ENCODE peak calls at places on chromosomes 12 and 14, in eight cellular contexts. K, D, O, F, L, R, Z and H are unnamed samples.

GRCh38 chr12:105736498-105736897 is 402.3 kb downstream of the NUAK1 start:
- DNase-seq in F (no peak), L (no peak), K (no peak), O (no peak), D (no peak), Z (no peak), R (no peak), H (no peak)

GRCh38 chr14:21068521-21069387 is 1.4 kb upstream of the ARHGEF40 start:
- DNase-seq in L (peak; percentile 62), K (no peak), O (peak; percentile 36), R (peak; percentile 67), D (peak; percentile 52), F (peak; percentile 84), Z (peak; percentile 67), H (peak; percentile 88)

GRCh38 chr12:54750-55535 is 11.6 kb upstream of the IQSEC3 start:
- DNase-seq in O (no peak), Z (no peak), R (no peak), L (peak; percentile 23), F (no peak), D (no peak), K (no peak), H (peak; percentile 43)

GRCh38 chr14:59583755-59584154 is 7.1 kb upstream of the CCDC175 start:
- DNase-seq in F (no peak), K (no peak), L (no peak), O (no peak), Z (no peak), D (no peak), R (no peak), H (peak; percentile 24)

GRCh38 chr14:85223667-85224066 is 306.3 kb upstream of the FLRT2 start:
- DNase-seq in K (no peak), D (no peak), O (no peak), R (no peak), Z (no peak), L (no peak), F (no peak), H (peak; percentile 15)

GRCh38 chr14:94998702-94999101 is 158.6 kb downstream of the DICER1 start:
- DNase-seq in R (no peak), Z (no peak), F (no peak), K (no peak), D (no peak), L (no peak), O (no peak), H (peak; percentile 65)

GRCh38 chr12:116194935-116195431 is 82.5 kb downstream of the MED13L start:
- DNase-seq in R (no peak), F (no peak), Z (no peak), O (no peak), D (no peak), K (peak; percentile 79), L (no peak), H (no peak)

GRCh38 chr12:128408669-128409068 is 141.7 kb downstream of the TMEM132C start:
- DNase-seq in O (no peak), L (no peak), F (no peak), K (no peak), D (no peak), Z (no peak), R (no peak), H (no peak)

GRCh38 chr14:56979961-56980360 is 169.7 kb upstream of the OTX2 start:
- DNase-seq in D (no peak), Z (no peak), K (no peak), R (no peak), L (no peak), F (no peak), O (no peak), H (no peak)

GRCh38 chr12:49959570-49960473 is 1.9 kb upstream of the AQP5 start:
- DNase-seq in K (no peak), Z (no peak), F (no peak), L (no peak), R (no peak), D (peak; percentile 88), O (peak; percentile 50), H (peak; percentile 94)

GRCh38 chr14:59126714-59127436 is 61.6 kb upstream of the DAAM1 start:
- DNase-seq in O (peak; percentile 61), F (peak; percentile 61), Z (peak; percentile 64), R (no peak), K (no peak), D (peak; percentile 64), L (peak; percentile 51), H (peak; percentile 76)

GRCh38 chr14:80926706-80927384 is 14.7 kb downstream of the CEP128 start:
- DNase-seq in K (no peak), L (no peak), D (no peak), Z (no peak), R (no peak), F (no peak), O (no peak), H (no peak)

GRCh38 chr12:77299910-77300772 is 234.8 kb upstream of the E2F7 start:
- DNase-seq in L (no peak), Z (no peak), R (no peak), O (no peak), D (peak; percentile 45), F (no peak), K (no peak), H (no peak)

DNA sequence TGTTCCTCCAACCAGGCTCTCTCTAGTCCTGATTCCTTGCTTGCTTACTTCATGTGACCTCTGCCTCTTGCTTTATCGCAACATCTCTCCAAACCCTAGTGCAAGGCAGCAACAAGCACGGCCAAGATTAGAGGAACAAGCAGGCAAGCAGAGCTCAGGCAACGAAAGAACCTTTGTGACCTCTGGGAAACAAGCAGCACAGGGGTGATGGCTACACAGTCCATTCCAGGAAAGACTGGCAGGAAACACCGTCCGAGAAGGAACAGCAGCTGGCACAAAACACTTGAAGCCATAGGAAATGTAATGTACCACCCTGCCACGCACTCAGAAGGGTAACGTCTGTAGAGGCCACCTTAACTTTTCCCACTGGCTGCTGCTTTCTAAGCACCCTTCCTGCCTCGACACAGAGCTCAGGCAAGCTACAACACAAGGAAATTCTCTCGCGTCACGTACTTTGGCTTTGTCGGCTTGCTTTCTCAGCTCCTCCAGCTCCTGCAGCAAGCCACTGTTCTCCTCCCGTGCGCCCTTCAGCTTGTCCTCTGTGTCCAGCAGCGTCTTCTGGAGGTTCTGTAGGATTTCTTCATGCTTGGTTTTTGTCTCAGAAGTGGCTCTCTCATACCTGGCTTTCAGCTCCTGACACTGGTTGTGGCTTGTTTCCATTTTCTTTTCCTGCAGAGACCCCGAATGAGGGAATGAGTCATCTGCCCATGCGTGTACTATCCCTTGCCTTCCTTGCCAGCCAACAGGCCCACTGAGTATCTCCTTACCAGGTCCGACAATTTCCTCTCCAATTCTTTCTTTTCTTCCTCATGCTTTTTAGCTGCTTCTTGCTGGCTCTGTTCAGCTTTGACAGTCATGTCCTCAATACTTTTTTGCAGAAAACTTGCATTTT is 61.4 kb upstream of the VPS33A start:
- DNase-seq in R (peak; percentile 10), D (peak; percentile 81), Z (no peak), O (no peak), F (no peak), L (no peak), K (no peak), H (no peak)
- H3K36me3 ChIP-seq in R (no peaks in the 10 kb centered on the region), D (peaks cover 18% of the 10 kb centered on the region), Z (peaks cover 20% of the 10 kb centered on the region), O (peaks cover 12% of the 10 kb centered on the region), F (peaks cover 8% of the 10 kb centered on the region), L (peaks cover 47% of the 10 kb centered on the region), K (peaks cover 12% of the 10 kb centered on the region), H (no peaks in the 10 kb centered on the region)

DNA sequence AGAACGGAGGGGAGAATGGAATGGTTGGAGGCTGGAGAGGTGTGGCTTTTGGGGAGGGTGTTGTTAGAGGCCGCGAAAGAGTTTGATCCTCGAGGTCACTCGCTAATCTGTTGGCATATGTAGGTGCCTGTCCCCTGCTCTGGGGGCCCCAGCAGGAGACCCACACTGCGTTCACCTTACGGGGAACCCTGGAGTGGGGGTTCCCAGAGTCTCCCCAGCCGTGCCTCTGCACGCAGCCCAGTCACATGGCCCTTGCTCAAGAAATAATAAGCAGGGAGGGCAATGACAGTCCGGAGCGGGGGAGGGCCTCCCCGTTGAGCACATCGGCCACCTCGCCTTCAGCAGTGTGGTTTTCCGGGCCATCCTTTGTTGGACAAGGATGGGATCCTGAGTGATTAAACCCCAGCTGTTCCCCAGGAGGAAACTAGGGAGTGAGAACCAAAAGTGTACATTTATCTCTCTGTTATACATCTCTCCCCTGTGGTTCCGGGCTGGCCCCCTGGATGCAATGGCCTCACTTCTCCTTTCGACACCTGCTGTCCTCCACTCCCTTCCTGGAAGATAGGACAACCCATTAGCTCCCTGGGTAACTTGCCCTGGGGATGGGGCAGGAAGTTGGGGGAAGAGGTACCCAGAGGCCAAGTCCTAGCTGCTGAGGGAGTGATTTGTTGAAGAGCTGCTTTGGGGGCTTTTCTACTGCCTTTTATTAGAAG is 1.3 kb downstream of the PLEKHG3 start:
- DNase-seq in Z (peak; percentile 46), F (no peak), D (no peak), L (no peak), O (no peak), K (no peak), R (no peak), H (no peak)
- TF ChIP-seq POLR2AphosphoS5 in Z (no peak), F (no peak), D (no peak), L (no peak), O (no peak), K (no peak), R (no peak), H (no peak)

GRCh38 chr12:27971606-27972005 is 927 bp downstream of the PTHLH start:
- DNase-seq in F (peak; percentile 23), L (no peak), K (no peak), O (no peak), R (no peak), D (no peak), Z (no peak), H (no peak)

GRCh38 chr12:27973487-27973890 is 956 bp upstream of the PTHLH start:
- DNase-seq in F (no peak), D (no peak), K (no peak), R (no peak), Z (no peak), L (no peak), O (no peak), H (peak; percentile 33)

GRCh38 chr12:27975222-27976136 is 2.9 kb upstream of the PTHLH start:
- DNase-seq in O (no peak), D (peak; percentile 74), Z (peak; percentile 75), R (peak; percentile 78), L (peak; percentile 68), F (no peak), K (no peak), H (peak; percentile 73)

GRCh38 chr12:27972721-27973120 is at the start of gene PTHLH:
- DNase-seq in K (no peak), R (no peak), Z (no peak), D (no peak), L (no peak), F (no peak), O (no peak), H (no peak)

DNA sequence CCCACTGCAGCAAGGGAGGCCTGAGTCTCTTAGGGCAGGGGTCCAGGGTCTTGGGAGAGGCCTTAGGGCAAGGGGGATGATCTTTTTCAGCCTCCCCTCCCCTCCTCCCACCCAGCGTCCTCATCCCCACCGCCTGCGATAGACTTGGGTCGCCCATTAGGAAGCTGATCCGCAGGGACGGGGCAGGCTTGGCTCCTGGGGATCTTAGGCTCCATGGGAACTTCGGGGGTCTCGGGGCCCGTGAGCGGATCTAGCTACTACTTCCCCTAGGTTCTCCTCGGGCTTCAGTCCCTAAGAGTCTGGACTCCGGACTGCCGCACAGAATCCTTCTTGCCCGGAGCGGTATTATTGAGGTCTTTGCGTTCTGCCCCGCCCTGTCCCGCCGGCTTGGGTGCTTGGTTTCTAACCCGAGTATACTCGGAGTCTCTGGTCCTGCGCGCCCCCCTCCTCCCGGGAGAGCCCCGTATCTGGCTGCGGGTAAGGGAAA is 2.2 kb upstream of the PTHLH start:
- DNase-seq in L (no peak), R (no peak), D (no peak), O (no peak), F (no peak), K (no peak), Z (peak; percentile 27), H (no peak)
- H2AFZ ChIP-seq in L (peak overlapping the region; percentile 88), R (peak overlapping the region; percentile 37), D (peak overlapping the region; percentile 77), O (no peak overlapping the region), F (no peak overlapping the region), K (no peak overlapping the region), Z (peak overlapping the region; percentile 63), H (peak overlapping the region; percentile 88)

GRCh38 chr12:63132201-63132600 is 18.8 kb downstream of the AVPR1A start:
- DNase-seq in F (no peak), K (no peak), R (no peak), D (no peak), Z (no peak), L (no peak), O (no peak), H (no peak)
- H3K36me3 ChIP-seq in F (no peaks in the 10 kb centered on the region), K (no peaks in the 10 kb centered on the region), R (no peaks in the 10 kb centered on the region), D (no peaks in the 10 kb centered on the region), Z (no peaks in the 10 kb centered on the region), L (no peaks in the 10 kb centered on the region), O (no peaks in the 10 kb centered on the region), H (no peaks in the 10 kb centered on the region)